ENCODE peak calls at places on chromosomes 7 and 10, in eight cellular contexts. D, S, P, R, T, N, F and J are unnamed samples.

GRCh38 chr10:20855398-20856038 is 41.6 kb downstream of the NEBL start:
- DNase-seq in D (no peak), S (no peak), P (no peak), R (no peak), T (no peak), N (no peak), F (peak), J (no peak)

GRCh38 chr7:129739427-129739826 is 127.9 kb downstream of the NRF1 start:
- DNase-seq in D (no peak), S (no peak), P (no peak), R (no peak), T (no peak), N (no peak), F (peak), J (no peak)

GRCh38 chr10:11058965-11059364 is 41.3 kb downstream of the CELF2 start:
- DNase-seq in D (no peak), S (no peak), P (no peak), R (no peak), T (no peak), N (no peak), F (peak), J (no peak)

GRCh38 chr7:112550468-112551060 is 69.8 kb downstream of the LSMEM1 start:
- DNase-seq in D (peak), S (peak), P (no peak), R (peak), T (no peak), N (peak), F (peak), J (peak)

GRCh38 chr10:5504146-5505072 is 5.0 kb upstream of the CALML5 start:
- DNase-seq in D (no peak), S (no peak), P (no peak), R (no peak), T (peak), N (no peak), F (no peak), J (no peak)

GRCh38 chr7:95199779-95200558 is 124.4 kb downstream of the PON1 start:
- DNase-seq in D (peak), S (no peak), P (no peak), R (no peak), T (peak), N (peak), F (peak), J (no peak)

GRCh38 chr7:122038904-122039303 is 105.1 kb downstream of the AASS start:
- DNase-seq in D (no peak), S (no peak), P (no peak), R (no peak), T (no peak), N (no peak), F (peak), J (no peak)

GRCh38 chr7:150363872-150364271 is 4.8 kb upstream of the REPIN1 start:
- DNase-seq in D (no peak), S (peak), P (no peak), R (no peak), T (no peak), N (peak), F (no peak), J (no peak)

GRCh38 chr10:107616463-107617131 is 452.1 kb upstream of the SORCS1 start:
- DNase-seq in D (no peak), S (no peak), P (no peak), R (no peak), T (no peak), N (no peak), F (peak), J (no peak)